ENCODE peak calls at places on chromosomes 11 and 22, in six cellular contexts. X is Peyer's patch, G is cardiac muscle cell, A is omental fat pad, F is OCI-LY7, U is lower leg skin. D is an unnamed sample.

GRCh38 chr11:97622795-97623194 is 1233.0 kb downstream of the JRKL start:
- DNase-seq in G (no peak), A (no peak), U (no peak), F (no peak), X (no peak), D (no peak)

GRCh38 chr11:73152861-73153483 is 10.9 kb upstream of the FCHSD2 start:
- DNase-seq in F (peak; percentile 98), X (no peak), G (peak; percentile 59), A (no peak), U (no peak), D (no peak)

GRCh38 chr11:126310229-126310991 is 6.5 kb downstream of the DCPS start:
- DNase-seq in U (peak; percentile 73), G (peak; percentile 85), X (peak; percentile 72), A (peak; percentile 65), F (peak; percentile 66), D (no peak)

GRCh38 chr22:22940961-22941605 is 53.5 kb downstream of the IGLL5 start:
- DNase-seq in A (no peak), G (no peak), X (peak; percentile 37), F (no peak), U (no peak), D (no peak)

GRCh38 chr22:45907996-45908395 is 69.0 kb downstream of the WNT7B start:
- DNase-seq in X (no peak), U (no peak), F (no peak), G (no peak), A (no peak), D (no peak)

GRCh38 chr11:68584097-68584496 is 100.2 kb upstream of the GAL start:
- DNase-seq in A (no peak), G (peak; percentile 65), F (peak; percentile 60), X (peak; percentile 52), U (peak; percentile 22), D (no peak)

GRCh38 chr22:44761025-44761424 is 8.7 kb downstream of the ARHGAP8 start:
- DNase-seq in U (no peak), A (no peak), F (no peak), G (no peak), X (no peak), D (no peak)

GRCh38 chr22:44139773-44140172 is 41.0 kb upstream of the PARVG start:
- DNase-seq in G (no peak), U (no peak), X (no peak), F (no peak), A (no peak), D (no peak)

GRCh38 chr11:78168539-78169477 is 19.6 kb downstream of the KCTD21 start:
- DNase-seq in G (peak; percentile 82), X (no peak), F (no peak), A (no peak), U (peak; percentile 75), D (peak; percentile 87)

GRCh38 chr11:16184588-16184987 is 171.8 kb downstream of the SOX6 start:
- DNase-seq in A (no peak), F (no peak), X (no peak), G (no peak), U (no peak), D (no peak)

GRCh38 chr11:131217313-131218297 is 152.8 kb upstream of the NTM start:
- DNase-seq in A (no peak), F (peak; percentile 19), G (no peak), X (no peak), U (no peak), D (no peak)

GRCh38 chr11:24389575-24389974 is 107.3 kb upstream of the LUZP2 start:
- DNase-seq in A (no peak), F (no peak), X (no peak), U (no peak), G (no peak), D (no peak)

GRCh38 chr22:43466710-43467109 is 54.9 kb downstream of the MPPED1 start:
- DNase-seq in U (no peak), F (no peak), G (no peak), X (no peak), A (no peak), D (no peak)

DNA sequence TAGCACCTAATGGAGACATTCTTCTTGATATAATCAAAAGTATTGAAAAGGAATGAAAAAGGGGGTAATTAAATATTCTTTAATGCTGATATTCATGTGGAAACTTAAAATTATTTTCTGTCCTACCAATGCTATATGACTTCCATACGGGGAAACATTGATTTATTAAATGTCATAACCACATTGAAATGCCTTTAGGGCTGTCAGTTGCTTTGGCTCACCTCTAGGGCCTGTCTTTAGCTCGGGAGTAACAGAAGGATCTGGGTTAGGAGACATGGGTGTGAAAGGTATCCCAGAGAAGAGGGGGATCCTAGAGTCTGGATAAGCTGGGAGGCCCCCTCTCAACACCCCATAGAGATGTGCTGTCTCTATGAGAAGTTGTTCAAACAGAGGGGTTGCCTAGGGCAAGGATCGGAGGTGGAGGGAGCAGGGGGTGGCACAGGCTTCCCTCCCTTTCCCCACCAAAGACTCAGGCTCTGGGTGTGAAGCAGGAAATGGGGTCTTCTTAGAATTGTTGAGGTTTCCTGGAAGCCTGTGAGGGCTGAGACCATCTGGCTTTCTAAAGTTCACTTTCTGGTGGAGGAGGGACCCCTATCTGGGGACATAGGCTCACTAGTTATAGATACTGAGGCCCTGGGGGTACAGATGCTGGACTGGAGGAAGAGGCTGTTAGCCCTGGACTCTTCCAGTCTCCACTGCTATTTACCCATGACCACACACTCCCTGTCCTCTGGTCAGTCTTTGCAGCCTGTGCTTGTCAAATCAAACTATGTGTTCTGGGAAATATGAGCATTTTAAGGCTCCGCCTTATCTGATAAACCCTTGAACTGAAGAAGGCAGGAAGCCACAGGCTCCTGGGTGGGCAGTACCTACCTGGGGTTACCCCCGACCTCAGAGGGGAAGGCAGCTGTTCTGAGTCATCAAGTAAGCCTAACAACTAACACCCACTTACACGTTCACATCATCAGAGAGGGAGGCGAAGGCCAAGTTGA is 55.8 kb upstream of the RRAS2 start:
- DNase-seq in A (no peak), X (no peak), G (no peak), F (no peak), U (no peak), D (no peak)
- TF ChIP-seq CTCF in A (no peak), X (no peak), G (no peak), F (no peak), U (no peak), D (no peak)

GRCh38 chr22:50461979-50462540 is 12.8 kb downstream of the SBF1 start:
- DNase-seq in G (no peak), U (no peak), F (no peak), A (no peak), X (no peak), D (no peak)
- TF ChIP-seq CTCF in G (no peak), U (no peak), F (no peak), A (no peak), X (no peak), D (no peak)

GRCh38 chr11:64240467-64241174 is at the start of gene FKBP2:
- DNase-seq in A (peak; percentile 95), X (peak; percentile 99), G (peak; percentile 99), F (peak; percentile 98), U (peak; percentile 96), D (peak; percentile 94)

GRCh38 chr11:64242920-64243854 is 2.3 kb downstream of the FKBP2 start:
- DNase-seq in G (no peak), A (no peak), X (no peak), U (no peak), F (no peak), D (no peak)

GRCh38 chr11:64241175-64241429 is 207 bp downstream of the FKBP2 start:
- DNase-seq in G (no peak), X (no peak), F (no peak), A (no peak), U (no peak), D (no peak)

GRCh38 chr11:64239662-64240466 is 1.0 kb upstream of the FKBP2 start:
- DNase-seq in G (no peak), F (peak; percentile 77), A (no peak), X (no peak), U (no peak), D (no peak)

DNA sequence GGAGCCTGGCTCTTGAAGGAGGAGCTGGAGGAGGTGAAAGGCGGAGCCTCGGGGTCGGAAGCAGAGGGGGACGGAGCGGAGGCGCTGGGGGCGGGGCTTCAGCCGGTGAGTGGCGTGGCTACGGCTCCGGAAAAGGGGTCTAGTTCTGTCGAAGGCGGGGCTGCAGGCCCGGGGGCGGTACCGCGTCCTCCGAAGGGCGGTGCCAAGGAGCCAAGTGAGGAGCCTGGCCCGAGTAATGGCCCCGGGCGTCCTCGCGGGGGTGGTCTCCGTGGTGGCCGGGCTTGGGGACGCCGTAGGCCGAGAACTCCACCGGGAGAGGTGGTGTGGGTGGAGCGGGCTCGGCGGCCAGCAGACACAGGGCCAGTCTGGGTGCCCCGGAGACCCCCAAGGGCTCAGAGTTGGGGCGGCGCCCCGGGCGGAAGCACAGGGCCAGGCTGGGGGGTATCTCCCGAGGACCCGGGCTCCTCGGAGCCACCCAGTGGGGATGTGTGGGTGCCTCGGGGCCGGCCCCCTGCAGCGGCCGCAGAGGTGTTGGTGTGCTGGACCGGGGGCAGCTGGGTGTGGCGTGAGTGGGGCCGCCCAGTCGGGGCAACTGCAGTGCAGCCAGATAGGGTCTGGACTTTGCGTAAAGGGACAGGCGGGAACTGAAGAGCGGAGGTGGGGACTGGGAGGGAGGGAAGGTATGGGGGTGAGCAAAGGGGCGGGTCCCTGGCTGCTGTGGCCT is 697 bp downstream of the FKBP2 start:
- DNase-seq in X (peak; percentile 100), A (peak; percentile 94), G (peak; percentile 99), U (peak; percentile 99), F (peak; percentile 98), D (peak; percentile 99)
- TF ChIP-seq CTCF in X (no peak), A (no peak), G (no peak), U (no peak), F (no peak), D (no peak)

GRCh38 chr11:61949169-61950034 is 749 bp upstream of the BEST1 start:
- DNase-seq in U (peak; percentile 82), G (peak; percentile 48), X (no peak), A (no peak), F (peak; percentile 71), D (peak; percentile 97)
- TF ChIP-seq CTCF in U (no peak), G (no peak), X (no peak), A (no peak), F (no peak), D (no peak)

D was measured in AG09319.